ENCODE peak calls at places on chromosomes 3 and 15, in eight cellular contexts. N, X, D, M, B, E, C and W are unnamed samples.

GRCh38 chr3:126666600-126667528 is 11.9 kb upstream of the TXNRD3 start:
- DNase-seq in E (no peak), B (no peak), X (no peak), C (no peak), D (no peak), N (no peak), M (no peak), W (no peak)

GRCh38 chr3:42101048-42101447 is 9.9 kb downstream of the TRAK1 start:
- DNase-seq in N (no peak), D (peak; percentile 56), B (peak; percentile 67), C (no peak), M (no peak), E (peak; percentile 37), X (no peak), W (no peak)

GRCh38 chr3:171809513-171810277 is 588 bp downstream of the PLD1 start:
- DNase-seq in D (peak; percentile 92), M (peak; percentile 75), E (peak; percentile 84), C (peak; percentile 55), N (peak; percentile 50), X (peak; percentile 62), B (peak; percentile 83), W (peak; percentile 57)

GRCh38 chr3:60246361-60246760 is 1004.9 kb downstream of the FHIT start:
- DNase-seq in B (no peak), D (no peak), N (no peak), E (no peak), M (no peak), X (no peak), C (no peak), W (no peak)

GRCh38 chr3:156483426-156483825 is 71.5 kb downstream of the SSR3 start:
- DNase-seq in C (no peak), E (peak; percentile 95), N (no peak), D (no peak), B (no peak), M (peak; percentile 48), X (no peak), W (no peak)

GRCh38 chr3:16300881-16301359 is 35.9 kb downstream of the OXNAD1 start:
- DNase-seq in D (no peak), E (no peak), X (no peak), C (peak; percentile 29), M (peak; percentile 81), B (no peak), N (no peak), W (no peak)

GRCh38 chr3:66629431-66630368 is 128.9 kb upstream of the LRIG1 start:
- DNase-seq in X (no peak), N (no peak), D (no peak), B (no peak), M (no peak), E (no peak), C (no peak), W (no peak)

GRCh38 chr15:64029111-64029510 is 17.2 kb downstream of the DAPK2 start:
- DNase-seq in E (no peak), B (no peak), D (no peak), C (no peak), X (no peak), M (no peak), N (no peak), W (peak; percentile 15)

GRCh38 chr3:100637197-100637631 is 27.8 kb downstream of the ADGRG7 start:
- DNase-seq in B (no peak), E (no peak), X (no peak), D (no peak), M (no peak), C (no peak), N (no peak), W (no peak)

GRCh38 chr3:55426486-55426885 is 60.6 kb downstream of the WNT5A start:
- DNase-seq in B (no peak), D (no peak), X (no peak), E (no peak), M (no peak), C (no peak), N (no peak), W (no peak)

GRCh38 chr3:11661827-11662226 is 18.1 kb upstream of the VGLL4 start:
- DNase-seq in X (no peak), E (peak; percentile 19), M (no peak), D (peak; percentile 44), C (peak; percentile 98), B (no peak), N (no peak), W (no peak)

GRCh38 chr15:57875347-57875746 is 168.8 kb downstream of the POLR2M start:
- DNase-seq in M (no peak), N (no peak), X (no peak), B (no peak), E (no peak), C (no peak), D (no peak), W (no peak)

GRCh38 chr3:57890874-57891273 is 117.3 kb upstream of the FLNB start:
- DNase-seq in N (no peak), X (no peak), C (no peak), M (no peak), B (no peak), D (no peak), E (no peak), W (no peak)

GRCh38 chr3:113695818-113696645 is at the start of gene USF3:
- DNase-seq in B (peak; percentile 86), N (peak; percentile 66), C (peak; percentile 34), X (no peak), M (peak; percentile 90), D (peak; percentile 83), E (peak; percentile 65), W (no peak)

GRCh38 chr3:188049890-188050530 is 103.9 kb upstream of the LPP start:
- DNase-seq in E (no peak), C (no peak), N (no peak), D (no peak), M (peak; percentile 72), B (no peak), X (no peak), W (no peak)

GRCh38 chr3:52248165-52248541 is 2.6 kb downstream of the PPM1M start:
- DNase-seq in E (no peak), N (no peak), B (no peak), X (no peak), M (no peak), D (no peak), C (no peak), W (no peak)

GRCh38 chr3:98914210-98915080 is 12.9 kb upstream of the DCBLD2 start:
- DNase-seq in M (no peak), B (no peak), E (peak; percentile 71), N (no peak), C (no peak), D (no peak), X (no peak), W (no peak)

GRCh38 chr15:29517829-29518228 is 248.2 kb upstream of the NSMCE3 start:
- DNase-seq in X (no peak), M (no peak), N (no peak), C (no peak), B (no peak), D (no peak), E (no peak), W (no peak)